ENCODE peak calls at places on chromosome 19, in nine cellular contexts. One of them, this sample, is unnamed.

GRCh38 chr19:56765107-56765506 is 75.4 kb downstream of the PEG3 start:
- DNase-seq in EH: no peak
- DNase-seq in NCI-H146: no peak
- DNase-seq in left ventricle myocardium inferior: peak
- DNase-seq in activated CD4-positive, alpha-beta T cell treated with anti-CD3 and anti-CD28 coated beads for 48 hours: peak
- DNase-seq in A549: no peak
- DNase-seq in naive thymus-derived CD8-positive, alpha-beta T cell: no peak
- DNase-seq in ovary: peak
- DNase-seq in HT-29: no peak
- DNase-seq in this sample: peak

GRCh38 chr19:29843180-29844051 is 31.6 kb downstream of the CCNE1 start:
- DNase-seq in EH: peak
- DNase-seq in NCI-H146: no peak
- DNase-seq in left ventricle myocardium inferior: peak
- DNase-seq in activated CD4-positive, alpha-beta T cell treated with anti-CD3 and anti-CD28 coated beads for 48 hours: peak
- DNase-seq in A549: no peak
- DNase-seq in naive thymus-derived CD8-positive, alpha-beta T cell: no peak
- DNase-seq in ovary: peak
- DNase-seq in HT-29: no peak
- DNase-seq in this sample: peak

GRCh38 chr19:47863514-47863936 is 4.5 kb downstream of the TPRX2 start:
- DNase-seq in EH: peak
- DNase-seq in NCI-H146: peak
- DNase-seq in left ventricle myocardium inferior: peak
- DNase-seq in activated CD4-positive, alpha-beta T cell treated with anti-CD3 and anti-CD28 coated beads for 48 hours: peak
- DNase-seq in A549: peak
- DNase-seq in naive thymus-derived CD8-positive, alpha-beta T cell: peak
- DNase-seq in ovary: peak
- DNase-seq in HT-29: peak
- DNase-seq in this sample: peak

GRCh38 chr19:16814526-16815100 is 14.6 kb upstream of the SIN3B start:
- DNase-seq in EH: no peak
- DNase-seq in NCI-H146: peak
- DNase-seq in left ventricle myocardium inferior: no peak
- DNase-seq in activated CD4-positive, alpha-beta T cell treated with anti-CD3 and anti-CD28 coated beads for 48 hours: no peak
- DNase-seq in A549: no peak
- DNase-seq in naive thymus-derived CD8-positive, alpha-beta T cell: no peak
- DNase-seq in ovary: no peak
- DNase-seq in HT-29: no peak
- DNase-seq in this sample: no peak

GRCh38 chr19:54684537-54684936 is 21.8 kb downstream of the LILRB4 start:
- DNase-seq in EH: peak
- DNase-seq in NCI-H146: no peak
- DNase-seq in left ventricle myocardium inferior: no peak
- DNase-seq in activated CD4-positive, alpha-beta T cell treated with anti-CD3 and anti-CD28 coated beads for 48 hours: peak
- DNase-seq in A549: peak
- DNase-seq in naive thymus-derived CD8-positive, alpha-beta T cell: no peak
- DNase-seq in ovary: no peak
- DNase-seq in HT-29: peak
- DNase-seq in this sample: no peak

GRCh38 chr19:37217533-37217854 is 520 bp upstream of the ZNF383 start:
- DNase-seq in EH: no peak
- DNase-seq in NCI-H146: no peak
- DNase-seq in left ventricle myocardium inferior: no peak
- DNase-seq in activated CD4-positive, alpha-beta T cell treated with anti-CD3 and anti-CD28 coated beads for 48 hours: no peak
- DNase-seq in A549: no peak
- DNase-seq in naive thymus-derived CD8-positive, alpha-beta T cell: no peak
- DNase-seq in ovary: no peak
- DNase-seq in HT-29: peak
- DNase-seq in this sample: no peak

GRCh38 chr19:900302-901111 is 7.2 kb downstream of the RNU6-9 start:
- DNase-seq in EH: no peak
- DNase-seq in NCI-H146: no peak
- DNase-seq in left ventricle myocardium inferior: no peak
- DNase-seq in activated CD4-positive, alpha-beta T cell treated with anti-CD3 and anti-CD28 coated beads for 48 hours: peak
- DNase-seq in A549: peak
- DNase-seq in naive thymus-derived CD8-positive, alpha-beta T cell: no peak
- DNase-seq in ovary: no peak
- DNase-seq in HT-29: no peak
- DNase-seq in this sample: no peak

GRCh38 chr19:19232231-19232630 is 20.5 kb downstream of the NCAN start:
- DNase-seq in EH: no peak
- DNase-seq in NCI-H146: peak
- DNase-seq in left ventricle myocardium inferior: no peak
- DNase-seq in activated CD4-positive, alpha-beta T cell treated with anti-CD3 and anti-CD28 coated beads for 48 hours: no peak
- DNase-seq in A549: no peak
- DNase-seq in naive thymus-derived CD8-positive, alpha-beta T cell: no peak
- DNase-seq in ovary: no peak
- DNase-seq in HT-29: no peak
- DNase-seq in this sample: no peak

GRCh38 chr19:17445526-17446165 is 2.8 kb downstream of the TMEM221 start:
- DNase-seq in EH: no peak
- DNase-seq in NCI-H146: no peak
- DNase-seq in left ventricle myocardium inferior: no peak
- DNase-seq in activated CD4-positive, alpha-beta T cell treated with anti-CD3 and anti-CD28 coated beads for 48 hours: no peak
- DNase-seq in A549: no peak
- DNase-seq in naive thymus-derived CD8-positive, alpha-beta T cell: no peak
- DNase-seq in ovary: no peak
- DNase-seq in HT-29: no peak
- DNase-seq in this sample: no peak

GRCh38 chr19:1237027-1237659 is 662 bp downstream of the CBARP start:
- DNase-seq in EH: peak
- DNase-seq in NCI-H146: no peak
- DNase-seq in left ventricle myocardium inferior: no peak
- DNase-seq in activated CD4-positive, alpha-beta T cell treated with anti-CD3 and anti-CD28 coated beads for 48 hours: no peak
- DNase-seq in A549: no peak
- DNase-seq in naive thymus-derived CD8-positive, alpha-beta T cell: no peak
- DNase-seq in ovary: no peak
- DNase-seq in HT-29: peak
- DNase-seq in this sample: no peak